ENCODE peak calls at places on chromosomes 3 and 15, in nine cellular contexts. R is CD8-positive, alpha-beta T cell; K is colonic mucosa; C is astrocyte of the spinal cord; E is progenitor cell of endocrine pancreas; S is glutamatergic neuron; Q is HFF-Myc; O is AG09319; D is omental fat pad. N is an unnamed sample.

GRCh38 chr3:55897573-55898224 is 410.6 kb upstream of the WNT5A start:
- DNase-seq in R (no peak), K (peak), C (peak), E (no peak), S (no peak), Q (no peak), O (no peak), D (no peak), N (no peak)

GRCh38 chr3:153734777-153735551 is 386.2 kb upstream of the ARHGEF26 start:
- DNase-seq in R (no peak), K (peak), C (peak), E (no peak), S (no peak), Q (no peak), O (no peak), D (no peak), N (no peak)

GRCh38 chr15:81942157-81942556 is 103.7 kb downstream of the MEX3B start:
- DNase-seq in R (no peak), K (no peak), C (no peak), E (no peak), S (no peak), Q (no peak), O (no peak), D (no peak), N (no peak)

GRCh38 chr3:132721479-132722164 is 587 bp downstream of the NPHP3 start:
- DNase-seq in R (no peak), K (peak), C (peak), E (peak), S (peak), Q (no peak), O (no peak), D (peak), N (no peak)

GRCh38 chr3:40841570-40842109 is 316.9 kb downstream of the ZNF621 start:
- DNase-seq in R (no peak), K (no peak), C (no peak), E (no peak), S (no peak), Q (no peak), O (no peak), D (no peak), N (no peak)

GRCh38 chr3:4644954-4645353 is 151.8 kb downstream of the ITPR1 start:
- DNase-seq in R (no peak), K (no peak), C (peak), E (no peak), S (no peak), Q (no peak), O (no peak), D (no peak), N (no peak)

GRCh38 chr3:124832782-124833709 is 54.1 kb downstream of the ITGB5 start:
- DNase-seq in R (no peak), K (no peak), C (peak), E (no peak), S (no peak), Q (peak), O (peak), D (no peak), N (no peak)

GRCh38 chr3:169420429-169420828 is 243.1 kb downstream of the MECOM start:
- DNase-seq in R (no peak), K (no peak), C (no peak), E (no peak), S (no peak), Q (no peak), O (no peak), D (no peak), N (no peak)

GRCh38 chr15:48858401-48858800 is 19.5 kb upstream of the EID1 start:
- DNase-seq in R (no peak), K (no peak), C (peak), E (no peak), S (no peak), Q (no peak), O (no peak), D (no peak), N (no peak)

GRCh38 chr3:16090013-16090412 is 84.5 kb upstream of the GALNT15 start:
- DNase-seq in R (no peak), K (no peak), C (peak), E (no peak), S (no peak), Q (peak), O (peak), D (no peak), N (no peak)

GRCh38 chr3:39126532-39127071 is 19.1 kb downstream of the TTC21A start:
- DNase-seq in R (no peak), K (peak), C (peak), E (no peak), S (peak), Q (peak), O (no peak), D (no peak), N (no peak)

GRCh38 chr15:97501291-97501690 is 459.2 kb upstream of the ARRDC4 start:
- DNase-seq in R (no peak), K (no peak), C (no peak), E (no peak), S (no peak), Q (no peak), O (no peak), D (no peak), N (no peak)

GRCh38 chr15:74776851-74777768 is 4.8 kb upstream of the CSK start:
- DNase-seq in R (no peak), K (peak), C (no peak), E (no peak), S (no peak), Q (no peak), O (no peak), D (no peak), N (peak)

GRCh38 chr3:10505050-10505790 is at the start of gene ATP2B2:
- DNase-seq in R (no peak), K (no peak), C (peak), E (no peak), S (peak), Q (no peak), O (no peak), D (no peak), N (no peak)

GRCh38 chr3:197289726-197290125 is 8.7 kb downstream of the DLG1 start:
- DNase-seq in R (no peak), K (no peak), C (no peak), E (no peak), S (no peak), Q (no peak), O (no peak), D (no peak), N (no peak)

GRCh38 chr15:60740787-60741354 is 261.9 kb upstream of the ICE2 start:
- DNase-seq in R (no peak), K (no peak), C (no peak), E (no peak), S (no peak), Q (no peak), O (no peak), D (no peak), N (no peak)

GRCh38 chr15:62209322-62209721 is 44.2 kb upstream of the C2CD4B start:
- DNase-seq in R (no peak), K (peak), C (no peak), E (peak), S (no peak), Q (no peak), O (no peak), D (no peak), N (no peak)

GRCh38 chr3:159273608-159274007 is 471.8 kb downstream of the MFSD1 start:
- DNase-seq in R (no peak), K (peak), C (peak), E (peak), S (no peak), Q (peak), O (no peak), D (no peak), N (peak)

GRCh38 chr15:25849431-25849921 is 13.7 kb downstream of the ATP10A start:
- DNase-seq in R (no peak), K (no peak), C (peak), E (no peak), S (no peak), Q (peak), O (peak), D (no peak), N (no peak)

GRCh38 chr3:63061449-63061848 is 186.2 kb upstream of the CADPS start:
- DNase-seq in R (no peak), K (no peak), C (no peak), E (no peak), S (no peak), Q (no peak), O (no peak), D (no peak), N (no peak)

GRCh38 chr15:42919794-42920280 is 741 bp downstream of the TTBK2 start:
- DNase-seq in R (no peak), K (peak), C (peak), E (no peak), S (no peak), Q (no peak), O (no peak), D (no peak), N (no peak)

GRCh38 chr3:100159564-100160153 is 45.4 kb upstream of the FILIP1L start:
- DNase-seq in R (no peak), K (no peak), C (peak), E (no peak), S (no peak), Q (no peak), O (peak), D (no peak), N (no peak)

GRCh38 chr3:179321585-179322322 is 1.1 kb upstream of the ZNF639 start:
- DNase-seq in R (no peak), K (peak), C (peak), E (no peak), S (peak), Q (no peak), O (no peak), D (no peak), N (peak)

GRCh38 chr15:75791337-75791713 is 51.9 kb upstream of the UBE2Q2 start:
- DNase-seq in R (no peak), K (no peak), C (no peak), E (no peak), S (no peak), Q (no peak), O (no peak), D (no peak), N (no peak)

GRCh38 chr3:69823710-69824109 is 84.4 kb downstream of the MITF start:
- DNase-seq in R (no peak), K (no peak), C (no peak), E (no peak), S (no peak), Q (no peak), O (no peak), D (no peak), N (no peak)

GRCh38 chr15:67433495-67434099 is 87.3 kb upstream of the C15orf61 start:
- DNase-seq in R (no peak), K (peak), C (peak), E (no peak), S (peak), Q (peak), O (peak), D (no peak), N (peak)

GRCh38 chr3:50154840-50155490 is at the start of gene SEMA3F:
- DNase-seq in R (peak), K (peak), C (peak), E (peak), S (peak), Q (no peak), O (no peak), D (no peak), N (peak)
- TF ChIP-seq CTCF in R (no peak), K (no peak), C (no peak), E (peak), S (no peak), Q (no peak), O (no peak), D (peak), N (no peak)

GRCh38 chr15:99706557-99707303 is 26.5 kb downstream of the LYSMD4 start:
- DNase-seq in R (no peak), K (no peak), C (no peak), E (no peak), S (no peak), Q (no peak), O (no peak), D (no peak), N (no peak)

GRCh38 chr15:99702895-99703602 is 30.2 kb downstream of the LYSMD4 start:
- DNase-seq in R (no peak), K (no peak), C (no peak), E (no peak), S (no peak), Q (no peak), O (no peak), D (no peak), N (no peak)

GRCh38 chr15:99704444-99704838 is 28.8 kb downstream of the LYSMD4 start:
- DNase-seq in R (no peak), K (peak), C (peak), E (peak), S (no peak), Q (peak), O (peak), D (no peak), N (peak)

GRCh38 chr15:99707481-99708270 is 25.6 kb downstream of the LYSMD4 start:
- DNase-seq in R (no peak), K (no peak), C (peak), E (no peak), S (no peak), Q (peak), O (peak), D (no peak), N (no peak)

GRCh38 chr15:99703603-99704443 is 29.4 kb downstream of the LYSMD4 start:
- DNase-seq in R (no peak), K (no peak), C (peak), E (no peak), S (no peak), Q (peak), O (peak), D (no peak), N (peak)
- TF ChIP-seq CTCF in R (no peak), K (no peak), C (peak), E (peak), S (peak), Q (peak), O (peak), D (peak), N (no peak)

DNA sequence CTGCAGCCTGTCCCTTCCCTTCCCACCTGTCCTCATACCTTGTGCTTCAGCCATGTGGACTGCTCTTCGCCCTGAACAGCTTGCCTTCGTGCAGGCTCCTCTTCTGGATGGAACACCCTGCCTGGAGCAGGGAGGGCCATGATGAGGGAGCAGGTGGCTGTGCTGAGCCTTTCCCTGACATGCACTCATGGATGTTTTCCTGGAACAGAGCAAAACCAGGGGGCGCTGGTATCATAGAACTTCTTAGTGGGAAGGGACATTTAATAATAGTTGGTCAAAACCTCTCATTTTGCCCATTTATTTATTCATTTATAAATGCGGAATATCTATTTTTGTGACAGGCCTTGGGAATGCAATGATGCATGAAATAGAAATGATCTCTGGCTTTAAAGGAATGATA is 149.3 kb downstream of the CACNA1D start:
- DNase-seq in R (no peak), K (no peak), C (no peak), E (no peak), S (peak), Q (no peak), O (no peak), D (no peak), N (no peak)
- TF ChIP-seq CTCF in R (no peak), K (no peak), C (no peak), E (no peak), S (no peak), Q (no peak), O (no peak), D (no peak), N (no peak)

DNA sequence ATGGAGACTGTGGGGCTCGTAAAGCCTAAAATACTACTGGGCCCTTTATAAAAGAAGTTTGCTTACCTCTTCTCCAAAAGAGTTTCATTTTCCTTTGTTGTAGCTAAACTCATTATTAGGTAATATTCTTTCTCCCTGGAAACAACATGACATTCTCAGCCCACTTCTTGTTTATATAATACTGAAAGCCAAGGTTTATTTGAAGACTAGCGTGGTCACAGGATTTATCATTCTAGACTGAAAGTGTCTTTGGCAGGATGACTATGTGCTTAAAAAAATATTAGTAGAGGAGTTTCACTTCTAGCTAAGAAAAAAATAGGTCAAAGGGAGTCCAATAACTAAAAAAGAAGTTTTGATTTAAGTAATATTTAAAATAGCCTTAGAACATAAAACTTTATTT is 1085.2 kb upstream of the CADM2 start:
- DNase-seq in R (no peak), K (no peak), C (peak), E (no peak), S (no peak), Q (no peak), O (no peak), D (no peak), N (no peak)
- TF ChIP-seq CTCF in R (no peak), K (no peak), C (no peak), E (no peak), S (no peak), Q (no peak), O (no peak), D (no peak), N (no peak)

GRCh38 chr3:139538733-139539132 is 809 bp downstream of the RBP1 start:
- DNase-seq in R (no peak), K (peak), C (peak), E (no peak), S (peak), Q (no peak), O (no peak), D (no peak), N (no peak)

GRCh38 chr3:139540686-139541085 is 1.1 kb upstream of the RBP1 start:
- DNase-seq in R (no peak), K (no peak), C (no peak), E (no peak), S (no peak), Q (no peak), O (no peak), D (no peak), N (no peak)

GRCh38 chr3:139537795-139538538 is 1.6 kb downstream of the RBP1 start:
- DNase-seq in R (no peak), K (no peak), C (no peak), E (no peak), S (no peak), Q (no peak), O (no peak), D (no peak), N (no peak)

GRCh38 chr3:139541156-139541897 is 1.8 kb upstream of the RBP1 start:
- DNase-seq in R (no peak), K (no peak), C (no peak), E (no peak), S (no peak), Q (no peak), O (no peak), D (no peak), N (no peak)

GRCh38 chr3:139541898-139542288 is 2.4 kb upstream of the RBP1 start:
- DNase-seq in R (no peak), K (no peak), C (no peak), E (no peak), S (no peak), Q (no peak), O (no peak), D (no peak), N (no peak)
- TF ChIP-seq CTCF in R (no peak), K (no peak), C (peak), E (no peak), S (peak), Q (no peak), O (no peak), D (no peak), N (no peak)